ENCODE peak calls at places on chromosomes 2 and 18, in five cellular contexts. L is ovary, S is H9, K is psoas muscle, O is tibial artery. E is an unnamed sample.

GRCh38 chr18:61954347-61954746 is 61.5 kb upstream of the RNF152 start:
- DNase-seq in L (no peak), S (no peak), K (no peak), O (no peak), E (no peak)

GRCh38 chr2:129877795-129878775 is 101.4 kb upstream of the RAB6C start:
- DNase-seq in L (peak; percentile 14), S (peak; percentile 43), K (peak; percentile 64), O (peak; percentile 42), E (peak; percentile 34)

GRCh38 chr2:196234672-196235071 is 63.3 kb upstream of the STK17B start:
- DNase-seq in L (no peak), S (no peak), K (no peak), O (no peak), E (no peak)

GRCh38 chr2:191128172-191128910 is 22.5 kb downstream of the STAT4 start:
- DNase-seq in L (no peak), S (no peak), K (no peak), O (no peak), E (no peak)

GRCh38 chr2:230920167-230920566 is 4.9 kb downstream of the GPR55 start:
- DNase-seq in L (no peak), S (peak; percentile 2), K (no peak), O (no peak), E (no peak)

GRCh38 chr18:23682045-23682444 is 7.2 kb upstream of the LAMA3 start:
- DNase-seq in L (no peak), S (no peak), K (no peak), O (no peak), E (no peak)

GRCh38 chr2:43300781-43301586 is 74.6 kb upstream of the ZFP36L2 start:
- DNase-seq in L (no peak), S (no peak), K (no peak), O (no peak), E (no peak)

GRCh38 chr2:160976797-160977196 is 183.4 kb upstream of the TANK start:
- DNase-seq in L (no peak), S (no peak), K (no peak), O (no peak), E (no peak)

GRCh38 chr2:21658907-21659306 is 535.1 kb downstream of the TDRD15 start:
- DNase-seq in L (no peak), S (no peak), K (no peak), O (no peak), E (no peak)

GRCh38 chr2:109438773-109439191 is 175.0 kb downstream of the SEPTIN10 start:
- DNase-seq in L (no peak), S (no peak), K (peak; percentile 74), O (peak; percentile 72), E (no peak)

GRCh38 chr18:52288403-52289004 is 51.5 kb upstream of the DCC start:
- DNase-seq in L (no peak), S (peak; percentile 63), K (no peak), O (no peak), E (no peak)

GRCh38 chr2:61660511-61661388 is 122.6 kb upstream of the XPO1 start:
- DNase-seq in L (no peak), S (no peak), K (peak; percentile 59), O (no peak), E (no peak)

GRCh38 chr2:241776336-241777166 is at the start of gene GAL3ST2:
- DNase-seq in L (no peak), S (no peak), K (no peak), O (no peak), E (no peak)

GRCh38 chr2:15840969-15841368 is 99.4 kb upstream of the MYCN start:
- DNase-seq in L (no peak), S (no peak), K (no peak), O (no peak), E (no peak)

GRCh38 chr18:54612237-54612636 is 21.2 kb downstream of the DYNAP start:
- DNase-seq in L (no peak), S (no peak), K (no peak), O (no peak), E (no peak)

GRCh38 chr2:16088035-16088696 is 147.8 kb downstream of the MYCN start:
- DNase-seq in L (no peak), S (no peak), K (no peak), O (no peak), E (no peak)

GRCh38 chr2:9178110-9178904 is 28.3 kb upstream of the ASAP2 start:
- DNase-seq in L (no peak), S (no peak), K (no peak), O (no peak), E (no peak)

GRCh38 chr2:45452866-45453265 is 158.2 kb downstream of the SRBD1 start:
- DNase-seq in L (peak; percentile 26), S (no peak), K (no peak), O (no peak), E (peak; percentile 54)

GRCh38 chr2:136246086-136246669 is 128.2 kb upstream of the CXCR4 start:
- DNase-seq in L (no peak), S (peak; percentile 58), K (peak; percentile 63), O (peak; percentile 53), E (no peak)

GRCh38 chr2:29718326-29718725 is 203.1 kb downstream of the ALK start:
- DNase-seq in L (no peak), S (no peak), K (no peak), O (no peak), E (no peak)

GRCh38 chr2:21836766-21837543 is 713.2 kb downstream of the TDRD15 start:
- DNase-seq in L (no peak), S (no peak), K (no peak), O (no peak), E (no peak)

GRCh38 chr18:66826211-66826610 is 222.3 kb upstream of the CDH19 start:
- DNase-seq in L (no peak), S (no peak), K (no peak), O (no peak), E (no peak)

GRCh38 chr2:96693286-96694200 is 46.3 kb downstream of the LMAN2L start:
- DNase-seq in L (no peak), S (no peak), K (no peak), O (no peak), E (no peak)

GRCh38 chr18:45357681-45358470 is 257.4 kb upstream of the SLC14A2 start:
- DNase-seq in L (no peak), S (no peak), K (no peak), O (no peak), E (no peak)

GRCh38 chr18:23887493-23887892 is 127.1 kb upstream of the TTC39C start:
- DNase-seq in L (peak; percentile 37), S (no peak), K (no peak), O (no peak), E (peak; percentile 61)

GRCh38 chr18:10090668-10091067 is 176.9 kb downstream of the VAPA start:
- DNase-seq in L (no peak), S (no peak), K (no peak), O (no peak), E (no peak)

GRCh38 chr2:112310906-112311305 is 35.5 kb downstream of the ZC3H6 start:
- DNase-seq in L (no peak), S (no peak), K (no peak), O (no peak), E (no peak)

GRCh38 chr2:199303814-199304213 is 153.9 kb downstream of the SATB2 start:
- DNase-seq in L (no peak), S (no peak), K (no peak), O (no peak), E (no peak)

GRCh38 chr2:85733121-85733960 is 20.4 kb upstream of the ATOH8 start:
- DNase-seq in L (no peak), S (no peak), K (peak; percentile 92), O (no peak), E (no peak)

GRCh38 chr2:8481463-8482009 is 200.3 kb upstream of the ID2 start:
- DNase-seq in L (no peak), S (no peak), K (no peak), O (no peak), E (no peak)

GRCh38 chr2:236849508-236849907 is 236.2 kb upstream of the COPS8 start:
- DNase-seq in L (no peak), S (no peak), K (no peak), O (no peak), E (no peak)

GRCh38 chr18:4510160-4510559 is 55.1 kb upstream of the DLGAP1 start:
- DNase-seq in L (no peak), S (no peak), K (no peak), O (no peak), E (no peak)

GRCh38 chr2:136238552-136239346 is 120.8 kb upstream of the CXCR4 start:
- DNase-seq in L (no peak), S (no peak), K (no peak), O (no peak), E (no peak)

GRCh38 chr2:162217596-162217995 is 25.6 kb downstream of the FAP start:
- DNase-seq in L (no peak), S (no peak), K (no peak), O (no peak), E (no peak)

DNA sequence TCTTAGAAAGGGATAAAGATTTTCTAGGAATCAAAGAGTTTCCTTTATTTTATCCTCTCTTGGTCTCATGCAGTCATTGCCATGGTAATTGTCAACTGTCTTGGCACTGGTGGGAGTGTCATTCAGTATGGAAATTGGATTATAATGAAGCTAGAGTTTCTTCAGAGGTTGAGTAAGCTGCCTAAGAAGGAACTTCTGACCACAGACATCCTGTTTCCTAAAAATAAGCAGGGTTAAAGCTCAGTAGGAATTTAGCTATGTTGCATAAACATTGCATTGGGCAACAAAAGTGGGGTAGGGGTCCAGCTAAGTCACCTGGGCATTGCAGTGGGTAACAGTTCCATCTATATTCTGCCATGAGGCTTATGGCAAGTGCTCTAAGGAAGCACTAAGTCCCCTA is 114.1 kb downstream of the LYPD6B start:
- DNase-seq in L (no peak), S (no peak), K (no peak), O (no peak), E (no peak)
- TF ChIP-seq CTCF in L (no peak), S (no peak), K (no peak), O (no peak), E (no peak)

GRCh38 chr18:79899609-79900435 is 51.6 kb downstream of the SLC66A2 start:
- DNase-seq in L (peak; percentile 7), S (peak; percentile 18), K (peak; percentile 46), O (no peak), E (no peak)
- H3K9me3 ChIP-seq in L (no peaks in the 10 kb centered on the region), S (peaks cover 28% of the 10 kb centered on the region), K (peaks cover 26% of the 10 kb centered on the region), O (peaks cover 54% of the 10 kb centered on the region), E (no peaks in the 10 kb centered on the region)

GRCh38 chr2:11537951-11538350 is 4.1 kb downstream of the GREB1 start:
- DNase-seq in L (no peak), S (no peak), K (no peak), O (no peak), E (no peak)
- TF ChIP-seq CTCF in L (no peak), S (no peak), K (no peak), O (no peak), E (no peak)

GRCh38 chr2:4135765-4136164 is 432.4 kb downstream of the DCDC2C start:
- DNase-seq in L (no peak), S (no peak), K (no peak), O (no peak), E (no peak)

GRCh38 chr2:4134881-4135565 is 431.6 kb downstream of the DCDC2C start:
- DNase-seq in L (no peak), S (no peak), K (no peak), O (no peak), E (no peak)

GRCh38 chr2:4130651-4131050 is 427.3 kb downstream of the DCDC2C start:
- DNase-seq in L (no peak), S (no peak), K (no peak), O (no peak), E (no peak)
- H3K9me3 ChIP-seq in L (no peaks in the 10 kb centered on the region), S (no peaks in the 10 kb centered on the region), K (peaks cover 7% of the 10 kb centered on the region), O (peaks cover 15% of the 10 kb centered on the region), E (no peaks in the 10 kb centered on the region)